ENCODE peak calls at places on chromosomes 3 and 15, in four cellular contexts. I is naive thymus-derived CD4-positive, alpha-beta T cell; Q is CD8-positive, alpha-beta T cell; C is testis. O is an unnamed sample.

GRCh38 chr15:101536166-101536874 is 46.8 kb upstream of the PCSK6 start:
- DNase-seq in Q (no peak), C (no peak), I (no peak), O (no peak)

GRCh38 chr3:178083906-178084823 is 452.1 kb upstream of the KCNMB2 start:
- DNase-seq in C (no peak), I (peak; percentile 33), Q (no peak), O (peak; percentile 19)

GRCh38 chr3:52153389-52154096 is 680 bp downstream of the POC1A start:
- DNase-seq in Q (no peak), I (no peak), C (peak; percentile 33), O (peak; percentile 47)

GRCh38 chr15:85120351-85121113 is 138.9 kb downstream of the PDE8A start:
- DNase-seq in I (no peak), Q (no peak), C (no peak), O (no peak)

GRCh38 chr3:126704494-126705214 is 614 bp downstream of the CHCHD6 start:
- DNase-seq in I (peak; percentile 2), Q (no peak), C (no peak), O (no peak)

GRCh38 chr3:106466881-106467280 is 598.1 kb upstream of the CBLB start:
- DNase-seq in C (no peak), I (no peak), Q (no peak), O (no peak)

GRCh38 chr3:38164136-38164965 is 986 bp upstream of the OXSR1 start:
- DNase-seq in Q (no peak), I (no peak), C (peak; percentile 21), O (peak; percentile 24)

GRCh38 chr15:29692527-29692926 is 129.7 kb downstream of the TJP1 start:
- DNase-seq in Q (no peak), I (no peak), C (no peak), O (no peak)

GRCh38 chr15:72231847-72232461 is 964 bp upstream of the PKM start:
- DNase-seq in Q (peak; percentile 42), C (peak; percentile 76), I (peak; percentile 83), O (peak; percentile 88)

GRCh38 chr15:64006642-64007041 is 39.6 kb downstream of the DAPK2 start:
- DNase-seq in Q (no peak), I (no peak), C (no peak), O (no peak)

GRCh38 chr3:49895791-49896190 is 7.9 kb downstream of the MST1R start:
- DNase-seq in Q (no peak), I (no peak), C (no peak), O (no peak)

GRCh38 chr15:63981596-63982320 is 64.5 kb downstream of the DAPK2 start:
- DNase-seq in Q (no peak), C (no peak), I (no peak), O (no peak)

GRCh38 chr3:101803152-101803782 is 24.3 kb downstream of the NXPE3 start:
- DNase-seq in Q (peak; percentile 30), C (peak; percentile 67), I (peak; percentile 78), O (peak; percentile 52)

GRCh38 chr3:143897558-143898305 is 49.5 kb upstream of the SLC9A9 start:
- DNase-seq in C (no peak), Q (no peak), I (no peak), O (no peak)

GRCh38 chr3:38122712-38123290 is 14.1 kb downstream of the ACAA1 start:
- DNase-seq in C (no peak), Q (no peak), I (no peak), O (no peak)

GRCh38 chr15:100778831-100779288 is 100.8 kb upstream of the ALDH1A3 start:
- DNase-seq in Q (no peak), C (peak; percentile 7), I (no peak), O (no peak)

GRCh38 chr3:150699068-150699635 is 4.6 kb downstream of the ERICH6 start:
- DNase-seq in C (no peak), Q (no peak), I (no peak), O (no peak)

GRCh38 chr3:127672429-127673190 is at the start of gene ABTB1:
- DNase-seq in Q (peak; percentile 82), C (peak; percentile 91), I (peak; percentile 85), O (peak; percentile 79)

GRCh38 chr3:161406594-161407555 is 35.6 kb upstream of the SPTSSB start:
- DNase-seq in I (peak; percentile 39), C (no peak), Q (no peak), O (no peak)

GRCh38 chr3:151067158-151067557 is 18.3 kb upstream of the MED12L start:
- DNase-seq in I (no peak), Q (no peak), C (no peak), O (no peak)

GRCh38 chr3:149564079-149564478 is 89.6 kb downstream of the TM4SF4 start:
- DNase-seq in C (no peak), Q (no peak), I (no peak), O (no peak)

GRCh38 chr3:157460253-157460652 is 23.6 kb downstream of the PTX3 start:
- DNase-seq in Q (no peak), C (no peak), I (no peak), O (no peak)

GRCh38 chr3:196813903-196814302 is 53.8 kb upstream of the SENP5 start:
- DNase-seq in Q (no peak), I (no peak), C (no peak), O (no peak)

GRCh38 chr3:188956839-188957489 is 214.8 kb upstream of the TPRG1 start:
- DNase-seq in C (no peak), Q (no peak), I (peak; percentile 41), O (no peak)

GRCh38 chr3:105904251-105904650 is 35.4 kb upstream of the CBLB start:
- DNase-seq in C (no peak), Q (no peak), I (no peak), O (no peak)

GRCh38 chr3:188978772-188979171 is 193.0 kb upstream of the TPRG1 start:
- DNase-seq in Q (no peak), C (peak; percentile 74), I (no peak), O (peak; percentile 17)

GRCh38 chr15:28932361-28932760 is 46.6 kb downstream of the APBA2 start:
- DNase-seq in C (no peak), I (no peak), Q (no peak), O (no peak)

GRCh38 chr3:58544546-58544945 is 7.6 kb upstream of the ACOX2 start:
- DNase-seq in C (no peak), I (no peak), Q (no peak), O (no peak)

GRCh38 chr3:46585799-46586693 is 19.9 kb upstream of the LRRC2 start:
- DNase-seq in Q (no peak), I (no peak), C (no peak), O (no peak)

GRCh38 chr3:51875501-51875900 is at the start of gene IQCF5:
- DNase-seq in C (no peak), I (no peak), Q (no peak), O (no peak)

GRCh38 chr15:98754283-98755022 is 106.1 kb downstream of the IGF1R start:
- DNase-seq in C (peak; percentile 43), Q (no peak), I (no peak), O (no peak)

GRCh38 chr15:50140097-50140496 is 21.1 kb upstream of the ATP8B4 start:
- DNase-seq in Q (no peak), C (peak; percentile 19), I (no peak), O (no peak)

DNA sequence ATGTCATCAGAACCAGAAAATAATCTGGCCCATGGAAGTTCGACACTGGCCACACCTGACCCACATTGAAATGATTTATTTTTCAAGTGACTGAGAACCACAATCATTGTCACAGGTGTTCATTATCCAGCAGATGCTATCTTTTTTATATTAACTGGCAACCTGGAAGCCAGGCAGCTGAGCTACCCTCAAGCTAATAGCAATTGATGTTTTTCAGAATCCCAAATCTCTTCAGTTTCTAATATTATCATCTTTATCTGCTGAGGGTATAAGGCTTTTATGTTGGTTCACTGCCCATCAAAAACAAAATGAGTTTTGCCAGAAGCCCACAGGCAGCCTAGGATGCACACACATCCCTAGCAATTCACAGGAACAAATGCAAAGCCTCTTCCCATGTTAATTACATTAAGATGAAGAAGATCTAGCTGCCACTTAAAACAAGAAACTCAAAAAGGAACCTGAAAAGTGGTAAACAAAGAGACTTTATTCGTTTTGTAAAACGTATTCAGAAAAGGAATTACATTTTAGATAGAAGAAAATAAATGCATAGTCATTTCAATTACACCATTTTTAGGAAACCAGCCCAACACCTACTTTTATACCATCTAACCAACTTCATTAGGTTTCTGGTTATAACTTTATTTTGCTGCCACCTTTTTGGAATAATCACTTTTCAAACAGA is 40.9 kb upstream of the STRIT1 start:
- DNase-seq in Q (no peak), C (no peak), I (no peak), O (no peak)
- H3K4me3 ChIP-seq in Q (no peak overlapping the region), C (no peak overlapping the region), I (no peak overlapping the region), O (no peak overlapping the region)

DNA sequence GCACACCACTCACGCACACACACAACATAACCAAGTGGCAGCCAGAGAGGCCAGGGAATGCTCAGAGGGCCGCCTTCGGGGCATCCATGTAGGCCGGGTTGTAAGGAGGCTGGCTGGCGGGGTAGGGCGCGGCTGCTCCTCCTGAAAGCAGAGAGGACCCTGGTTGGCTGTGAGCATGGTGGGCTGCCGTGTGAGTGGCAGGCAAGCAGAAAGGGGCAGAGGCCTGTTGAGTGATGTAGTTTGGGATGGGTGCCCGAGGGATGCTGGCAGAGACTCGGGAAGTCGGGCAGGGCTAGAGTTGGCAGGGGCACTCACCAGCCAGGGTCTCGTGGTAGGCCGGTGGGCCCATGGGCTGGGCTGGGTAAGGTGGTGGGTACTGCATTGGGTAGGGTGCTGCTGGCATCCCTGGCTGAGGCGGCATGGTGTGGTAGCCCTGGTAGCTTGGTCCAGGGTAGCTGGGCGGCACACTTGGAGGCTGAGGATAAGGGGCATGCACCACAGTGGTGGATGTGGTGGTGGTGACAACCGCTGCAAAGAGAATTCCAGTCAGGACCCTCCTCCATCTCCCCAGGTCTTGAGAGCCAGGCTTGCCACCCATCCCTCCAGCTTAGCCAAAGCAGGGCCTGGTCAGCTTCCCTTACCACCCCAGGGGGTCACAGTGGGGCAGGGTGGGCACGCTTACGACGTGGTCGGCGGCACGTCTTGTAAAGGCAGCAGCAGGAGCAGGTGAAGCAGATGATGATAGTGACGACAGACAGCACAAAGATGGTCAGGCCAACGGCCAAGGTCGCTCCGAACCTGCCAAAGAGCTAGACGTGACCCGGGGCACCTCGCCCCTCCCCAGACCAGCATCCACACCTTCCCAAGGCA is 22.7 kb downstream of the ATRIP start:
- DNase-seq in Q (no peak), I (no peak), C (no peak), O (no peak)
- H3K27ac ChIP-seq in Q (no peak overlapping the region), I (peak overlapping the region; percentile 95), C (no peak overlapping the region), O (no peak overlapping the region)

GRCh38 chr3:135218304-135218703 is 423.2 kb downstream of the EPHB1 start:
- DNase-seq in I (no peak), C (no peak), Q (no peak), O (no peak)

GRCh38 chr3:135218782-135219181 is 423.7 kb downstream of the EPHB1 start:
- DNase-seq in C (no peak), Q (no peak), I (no peak), O (no peak)

GRCh38 chr3:135215516-135215915 is 420.5 kb downstream of the EPHB1 start:
- DNase-seq in I (no peak), C (no peak), Q (no peak), O (no peak)

GRCh38 chr3:135217730-135218129 is 422.7 kb downstream of the EPHB1 start:
- DNase-seq in C (no peak), I (no peak), Q (no peak), O (no peak)

DNA sequence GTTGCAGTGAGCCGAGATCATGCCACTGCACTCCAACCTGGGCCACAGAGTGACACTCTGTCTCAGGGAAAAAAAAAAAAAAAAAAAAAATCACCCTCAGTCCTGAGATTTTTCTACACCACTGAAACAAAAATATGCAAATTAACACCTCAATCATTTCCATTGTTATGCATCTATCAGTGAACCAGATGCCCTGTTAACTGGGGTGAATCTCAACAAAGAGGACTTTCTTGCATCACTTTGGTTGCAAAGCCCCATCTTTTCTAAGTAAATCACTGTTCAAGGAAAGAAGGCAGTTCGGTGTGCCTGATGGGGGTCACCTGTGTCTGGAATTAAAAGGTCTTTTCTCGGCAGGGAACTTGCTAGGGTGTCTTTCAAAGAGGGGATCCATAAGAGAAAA is 421.6 kb downstream of the EPHB1 start:
- DNase-seq in C (no peak), I (no peak), Q (no peak), O (no peak)
- H3K4me3 ChIP-seq in C (no peak overlapping the region), I (no peak overlapping the region), Q (no peak overlapping the region), O (no peak overlapping the region)

GRCh38 chr15:96360581-96361308 is 30.2 kb downstream of the NR2F2 start:
- DNase-seq in C (no peak), Q (no peak), I (no peak), O (no peak)
- H3K27ac ChIP-seq in C (no peak overlapping the region), Q (no peak overlapping the region), I (no peak overlapping the region), O (no peak overlapping the region)

O was measured in adrenal gland.